ENCODE peak calls at places on chromosomes 2 and 18, in four cellular contexts. One of them, this sample, is unnamed.

GRCh38 chr2:23900133-23900926 is 26.6 kb downstream of the ATAD2B start:
- DNase-seq in small intestine: no peak
- DNase-seq in T-helper 2 cell: no peak
- DNase-seq in LoVo: peak
- DNase-seq in this sample: peak

GRCh38 chr2:238869293-238870124 is 21.6 kb downstream of the TWIST2 start:
- DNase-seq in small intestine: no peak
- DNase-seq in T-helper 2 cell: no peak
- DNase-seq in LoVo: no peak
- DNase-seq in this sample: peak

GRCh38 chr2:71772510-71773172 is 319.3 kb downstream of the DYSF start:
- DNase-seq in small intestine: no peak
- DNase-seq in T-helper 2 cell: no peak
- DNase-seq in LoVo: no peak
- DNase-seq in this sample: peak

GRCh38 chr2:206611736-206612135 is 30.6 kb upstream of the FAM237A start:
- DNase-seq in small intestine: no peak
- DNase-seq in T-helper 2 cell: no peak
- DNase-seq in LoVo: no peak
- DNase-seq in this sample: no peak

GRCh38 chr2:45649457-45649854 is 2.0 kb upstream of the PRKCE start:
- DNase-seq in small intestine: peak
- DNase-seq in T-helper 2 cell: no peak
- DNase-seq in LoVo: no peak
- DNase-seq in this sample: no peak

GRCh38 chr2:241659150-241659739 is 21.8 kb downstream of the ATG4B start:
- DNase-seq in small intestine: peak
- DNase-seq in T-helper 2 cell: no peak
- DNase-seq in LoVo: no peak
- DNase-seq in this sample: no peak

GRCh38 chr2:175054340-175054739 is 49.2 kb upstream of the CHN1 start:
- DNase-seq in small intestine: no peak
- DNase-seq in T-helper 2 cell: no peak
- DNase-seq in LoVo: no peak
- DNase-seq in this sample: no peak

GRCh38 chr18:56570971-56571370 is 67.4 kb downstream of the TXNL1 start:
- DNase-seq in small intestine: no peak
- DNase-seq in T-helper 2 cell: no peak
- DNase-seq in LoVo: no peak
- DNase-seq in this sample: no peak

GRCh38 chr18:52869942-52870907 is 530.2 kb downstream of the DCC start:
- DNase-seq in small intestine: no peak
- DNase-seq in T-helper 2 cell: no peak
- DNase-seq in LoVo: no peak
- DNase-seq in this sample: no peak

GRCh38 chr2:109473006-109473380 is 140.8 kb downstream of the SEPTIN10 start:
- DNase-seq in small intestine: no peak
- DNase-seq in T-helper 2 cell: no peak
- DNase-seq in LoVo: no peak
- DNase-seq in this sample: no peak

GRCh38 chr2:29154610-29155009 is 39.4 kb downstream of the CLIP4 start:
- DNase-seq in small intestine: no peak
- DNase-seq in T-helper 2 cell: no peak
- DNase-seq in LoVo: no peak
- DNase-seq in this sample: no peak

GRCh38 chr2:27980242-27980641 is 89.7 kb downstream of the BABAM2 start:
- DNase-seq in small intestine: no peak
- DNase-seq in T-helper 2 cell: no peak
- DNase-seq in LoVo: no peak
- DNase-seq in this sample: no peak

GRCh38 chr2:227474406-227474805 is 2.5 kb downstream of the AGFG1 start:
- DNase-seq in small intestine: peak
- DNase-seq in T-helper 2 cell: no peak
- DNase-seq in LoVo: peak
- DNase-seq in this sample: no peak

GRCh38 chr2:230217424-230217823 is 2.4 kb downstream of the SP110 start:
- DNase-seq in small intestine: peak
- DNase-seq in T-helper 2 cell: no peak
- DNase-seq in LoVo: no peak
- DNase-seq in this sample: no peak

GRCh38 chr2:168974370-168974769 is 56.8 kb downstream of the ABCB11 start:
- DNase-seq in small intestine: no peak
- DNase-seq in T-helper 2 cell: no peak
- DNase-seq in LoVo: no peak
- DNase-seq in this sample: no peak

GRCh38 chr2:11239718-11240462 is 84.6 kb downstream of the SLC66A3 start:
- DNase-seq in small intestine: peak
- DNase-seq in T-helper 2 cell: no peak
- DNase-seq in LoVo: peak
- DNase-seq in this sample: no peak

GRCh38 chr2:55010149-55010591 is 40.1 kb downstream of the RTN4 start:
- DNase-seq in small intestine: peak
- DNase-seq in T-helper 2 cell: no peak
- DNase-seq in LoVo: peak
- DNase-seq in this sample: no peak

GRCh38 chr2:147416099-147416498 is 428.7 kb upstream of the ACVR2A start:
- DNase-seq in small intestine: peak
- DNase-seq in T-helper 2 cell: no peak
- DNase-seq in LoVo: peak
- DNase-seq in this sample: peak

GRCh38 chr2:10548626-10549025 is 100.5 kb upstream of the ODC1 start:
- DNase-seq in small intestine: no peak
- DNase-seq in T-helper 2 cell: no peak
- DNase-seq in LoVo: no peak
- DNase-seq in this sample: no peak

This sample was measured in PC-9.